ENCODE peak calls at places on chromosome 18, in eight cellular contexts. One of them, this sample, is unnamed.
A peak's percentile ranks its signal among the peaks of the same experiment; 100 is the strongest.

GRCh38 chr18:34726286-34727004 is 16.3 kb downstream of the DTNA start:
- DNase-seq in pancreas: no peak
- DNase-seq in mucosa of descending colon: no peak
- DNase-seq in aorta: no peak
- DNase-seq in HepG2: peak; percentile 50
- DNase-seq in H7: no peak
- DNase-seq in iPS DF 6.9: no peak
- DNase-seq in small intestine: peak; percentile 90
- DNase-seq in this sample: no peak

GRCh38 chr18:12862467-12862866 is 21.6 kb downstream of the PTPN2 start:
- DNase-seq in pancreas: no peak
- DNase-seq in mucosa of descending colon: peak; percentile 40
- DNase-seq in aorta: no peak
- DNase-seq in HepG2: no peak
- DNase-seq in H7: peak; percentile 62
- DNase-seq in iPS DF 6.9: no peak
- DNase-seq in small intestine: peak; percentile 84
- DNase-seq in this sample: no peak

GRCh38 chr18:49666045-49666444 is 104.2 kb downstream of the LIPG start:
- DNase-seq in pancreas: no peak
- DNase-seq in mucosa of descending colon: no peak
- DNase-seq in aorta: no peak
- DNase-seq in HepG2: no peak
- DNase-seq in H7: no peak
- DNase-seq in iPS DF 6.9: no peak
- DNase-seq in small intestine: no peak
- DNase-seq in this sample: no peak

GRCh38 chr18:59799383-59800015 is 100.3 kb upstream of the PMAIP1 start:
- DNase-seq in pancreas: no peak
- DNase-seq in mucosa of descending colon: no peak
- DNase-seq in aorta: no peak
- DNase-seq in HepG2: no peak
- DNase-seq in H7: no peak
- DNase-seq in iPS DF 6.9: no peak
- DNase-seq in small intestine: no peak
- DNase-seq in this sample: no peak

GRCh38 chr18:68865503-68865902 is 67.6 kb downstream of the CCDC102B start:
- DNase-seq in pancreas: no peak
- DNase-seq in mucosa of descending colon: no peak
- DNase-seq in aorta: no peak
- DNase-seq in HepG2: no peak
- DNase-seq in H7: no peak
- DNase-seq in iPS DF 6.9: no peak
- DNase-seq in small intestine: no peak
- DNase-seq in this sample: no peak

GRCh38 chr18:1965016-1965415 is 606.3 kb downstream of the METTL4 start:
- DNase-seq in pancreas: no peak
- DNase-seq in mucosa of descending colon: no peak
- DNase-seq in aorta: no peak
- DNase-seq in HepG2: no peak
- DNase-seq in H7: no peak
- DNase-seq in iPS DF 6.9: no peak
- DNase-seq in small intestine: no peak
- DNase-seq in this sample: no peak

GRCh38 chr18:21602302-21602592 is 1.7 kb upstream of the ESCO1 start:
- DNase-seq in pancreas: no peak
- DNase-seq in mucosa of descending colon: no peak
- DNase-seq in aorta: no peak
- DNase-seq in HepG2: no peak
- DNase-seq in H7: no peak
- DNase-seq in iPS DF 6.9: no peak
- DNase-seq in small intestine: no peak
- DNase-seq in this sample: no peak

GRCh38 chr18:8609711-8610441 is 639 bp downstream of the RAB12 start:
- DNase-seq in pancreas: peak; percentile 25
- DNase-seq in mucosa of descending colon: peak; percentile 26
- DNase-seq in aorta: no peak
- DNase-seq in HepG2: no peak
- DNase-seq in H7: peak; percentile 59
- DNase-seq in iPS DF 6.9: no peak
- DNase-seq in small intestine: peak; percentile 19
- DNase-seq in this sample: no peak

GRCh38 chr18:11591957-11592356 is 17.4 kb upstream of the SLC35G4 start:
- DNase-seq in pancreas: no peak
- DNase-seq in mucosa of descending colon: no peak
- DNase-seq in aorta: no peak
- DNase-seq in HepG2: no peak
- DNase-seq in H7: peak; percentile 36
- DNase-seq in iPS DF 6.9: no peak
- DNase-seq in small intestine: no peak
- DNase-seq in this sample: no peak

GRCh38 chr18:22816266-22817176 is 116.6 kb upstream of the RBBP8 start:
- DNase-seq in pancreas: no peak
- DNase-seq in mucosa of descending colon: peak; percentile 80
- DNase-seq in aorta: no peak
- DNase-seq in HepG2: peak; percentile 32
- DNase-seq in H7: no peak
- DNase-seq in iPS DF 6.9: no peak
- DNase-seq in small intestine: peak; percentile 97
- DNase-seq in this sample: no peak

GRCh38 chr18:45861926-45862325 is 36.5 kb downstream of the SIGLEC15 start:
- DNase-seq in pancreas: no peak
- DNase-seq in mucosa of descending colon: no peak
- DNase-seq in aorta: no peak
- DNase-seq in HepG2: no peak
- DNase-seq in H7: no peak
- DNase-seq in iPS DF 6.9: no peak
- DNase-seq in small intestine: no peak
- DNase-seq in this sample: no peak

GRCh38 chr18:3319399-3319798 is 57.5 kb downstream of the MYL12B start:
- DNase-seq in pancreas: no peak
- DNase-seq in mucosa of descending colon: no peak
- DNase-seq in aorta: no peak
- DNase-seq in HepG2: no peak
- DNase-seq in H7: no peak
- DNase-seq in iPS DF 6.9: no peak
- DNase-seq in small intestine: no peak
- DNase-seq in this sample: no peak

GRCh38 chr18:55588001-55588875 is at the start of gene TCF4:
- DNase-seq in pancreas: peak; percentile 32
- DNase-seq in mucosa of descending colon: peak; percentile 30
- DNase-seq in aorta: peak; percentile 87
- DNase-seq in HepG2: no peak
- DNase-seq in H7: peak; percentile 85
- DNase-seq in iPS DF 6.9: no peak
- DNase-seq in small intestine: peak; percentile 11
- DNase-seq in this sample: no peak

GRCh38 chr18:63850010-63850409 is 37.5 kb upstream of the SERPINB2 start:
- DNase-seq in pancreas: no peak
- DNase-seq in mucosa of descending colon: no peak
- DNase-seq in aorta: no peak
- DNase-seq in HepG2: peak; percentile 41
- DNase-seq in H7: peak; percentile 13
- DNase-seq in iPS DF 6.9: peak; percentile 11
- DNase-seq in small intestine: no peak
- DNase-seq in this sample: no peak

GRCh38 chr18:2968559-2968958 is 44.4 kb downstream of the LPIN2 start:
- DNase-seq in pancreas: no peak
- DNase-seq in mucosa of descending colon: no peak
- DNase-seq in aorta: no peak
- DNase-seq in HepG2: no peak
- DNase-seq in H7: no peak
- DNase-seq in iPS DF 6.9: no peak
- DNase-seq in small intestine: no peak
- DNase-seq in this sample: no peak

GRCh38 chr18:3305933-3306332 is 44.0 kb downstream of the MYL12B start:
- DNase-seq in pancreas: no peak
- DNase-seq in mucosa of descending colon: no peak
- DNase-seq in aorta: no peak
- DNase-seq in HepG2: no peak
- DNase-seq in H7: peak; percentile 38
- DNase-seq in iPS DF 6.9: no peak
- DNase-seq in small intestine: no peak
- DNase-seq in this sample: no peak

GRCh38 chr18:48306838-48307237 is 102.3 kb downstream of the ZBTB7C start:
- DNase-seq in pancreas: no peak
- DNase-seq in mucosa of descending colon: no peak
- DNase-seq in aorta: no peak
- DNase-seq in HepG2: no peak
- DNase-seq in H7: no peak
- DNase-seq in iPS DF 6.9: no peak
- DNase-seq in small intestine: no peak
- DNase-seq in this sample: no peak

GRCh38 chr18:41666251-41666650 is 288.8 kb upstream of the PIK3C3 start:
- DNase-seq in pancreas: no peak
- DNase-seq in mucosa of descending colon: no peak
- DNase-seq in aorta: no peak
- DNase-seq in HepG2: no peak
- DNase-seq in H7: no peak
- DNase-seq in iPS DF 6.9: no peak
- DNase-seq in small intestine: no peak
- DNase-seq in this sample: no peak

GRCh38 chr18:74092922-74093321 is 54.7 kb downstream of the FBXO15 start:
- DNase-seq in pancreas: no peak
- DNase-seq in mucosa of descending colon: no peak
- DNase-seq in aorta: peak; percentile 70
- DNase-seq in HepG2: no peak
- DNase-seq in H7: no peak
- DNase-seq in iPS DF 6.9: no peak
- DNase-seq in small intestine: no peak
- DNase-seq in this sample: no peak

GRCh38 chr18:40868110-40868858 is 1086.8 kb upstream of the PIK3C3 start:
- DNase-seq in pancreas: no peak
- DNase-seq in mucosa of descending colon: no peak
- DNase-seq in aorta: no peak
- DNase-seq in HepG2: peak; percentile 3
- DNase-seq in H7: no peak
- DNase-seq in iPS DF 6.9: no peak
- DNase-seq in small intestine: no peak
- DNase-seq in this sample: no peak

GRCh38 chr18:56036673-56037072 is 448.7 kb upstream of the TCF4 start:
- DNase-seq in pancreas: no peak
- DNase-seq in mucosa of descending colon: no peak
- DNase-seq in aorta: no peak
- DNase-seq in HepG2: no peak
- DNase-seq in H7: no peak
- DNase-seq in iPS DF 6.9: no peak
- DNase-seq in small intestine: no peak
- DNase-seq in this sample: no peak

GRCh38 chr18:49797995-49798394 is 15.3 kb downstream of the ACAA2 start:
- DNase-seq in pancreas: no peak
- DNase-seq in mucosa of descending colon: no peak
- DNase-seq in aorta: no peak
- DNase-seq in HepG2: no peak
- DNase-seq in H7: peak; percentile 39
- DNase-seq in iPS DF 6.9: no peak
- DNase-seq in small intestine: no peak
- DNase-seq in this sample: no peak

GRCh38 chr18:3984163-3984757 is 470.8 kb downstream of the DLGAP1 start:
- DNase-seq in pancreas: no peak
- DNase-seq in mucosa of descending colon: no peak
- DNase-seq in aorta: no peak
- DNase-seq in HepG2: no peak
- DNase-seq in H7: no peak
- DNase-seq in iPS DF 6.9: no peak
- DNase-seq in small intestine: no peak
- DNase-seq in this sample: no peak

GRCh38 chr18:78871631-78872030 is 108.0 kb upstream of the SALL3 start:
- DNase-seq in pancreas: no peak
- DNase-seq in mucosa of descending colon: no peak
- DNase-seq in aorta: no peak
- DNase-seq in HepG2: no peak
- DNase-seq in H7: peak; percentile 12
- DNase-seq in iPS DF 6.9: no peak
- DNase-seq in small intestine: no peak
- DNase-seq in this sample: no peak
- H3K4me3 ChIP-seq in pancreas: no peak overlapping the region
- H3K4me3 ChIP-seq in mucosa of descending colon: no peak overlapping the region
- H3K4me3 ChIP-seq in aorta: no peak overlapping the region
- H3K4me3 ChIP-seq in HepG2: no peak overlapping the region
- H3K4me3 ChIP-seq in H7: no peak overlapping the region
- H3K4me3 ChIP-seq in iPS DF 6.9: no peak overlapping the region
- H3K4me3 ChIP-seq in small intestine: no peak overlapping the region
- H3K4me3 ChIP-seq in this sample: no peak overlapping the region

GRCh38 chr18:65056575-65056974 is 694.2 kb upstream of the CDH7 start:
- DNase-seq in pancreas: no peak
- DNase-seq in mucosa of descending colon: no peak
- DNase-seq in aorta: no peak
- DNase-seq in HepG2: no peak
- DNase-seq in H7: no peak
- DNase-seq in iPS DF 6.9: no peak
- DNase-seq in small intestine: no peak
- DNase-seq in this sample: no peak

DNA sequence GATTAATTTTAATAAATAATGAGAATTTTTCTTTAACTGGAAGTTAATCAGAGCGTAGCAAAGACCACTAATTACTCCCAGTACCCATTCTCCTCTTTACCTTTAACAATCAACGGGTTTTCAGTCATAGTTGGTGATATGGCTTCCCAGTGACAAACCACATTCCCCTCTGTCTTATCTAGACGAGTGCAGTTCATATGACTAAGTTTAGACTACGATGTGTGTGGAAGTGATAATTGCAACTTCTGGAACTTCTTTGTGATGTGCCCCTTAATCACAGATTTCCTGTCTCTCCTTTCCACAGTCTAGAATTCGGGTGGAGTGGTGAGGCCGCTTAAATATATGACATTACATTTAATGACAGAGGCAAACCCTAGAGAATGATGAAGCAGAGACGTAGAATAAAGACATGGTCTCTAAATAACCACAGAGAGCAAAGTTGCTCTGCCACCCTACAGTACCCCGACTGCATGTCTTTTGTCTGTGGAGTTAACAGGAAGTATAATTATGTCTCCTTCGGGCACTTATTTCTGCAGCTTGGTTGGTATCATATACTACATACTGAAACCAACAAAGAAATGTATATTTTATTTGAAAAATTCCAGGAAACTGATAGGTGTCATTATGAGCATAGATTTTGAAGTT is 693.3 kb upstream of the CDH7 start:
- DNase-seq in pancreas: no peak
- DNase-seq in mucosa of descending colon: no peak
- DNase-seq in aorta: no peak
- DNase-seq in HepG2: no peak
- DNase-seq in H7: no peak
- DNase-seq in iPS DF 6.9: no peak
- DNase-seq in small intestine: no peak
- DNase-seq in this sample: no peak
- H3K4me3 ChIP-seq in pancreas: no peak overlapping the region
- H3K4me3 ChIP-seq in mucosa of descending colon: no peak overlapping the region
- H3K4me3 ChIP-seq in aorta: no peak overlapping the region
- H3K4me3 ChIP-seq in HepG2: peak overlapping the region; percentile 16
- H3K4me3 ChIP-seq in H7: no peak overlapping the region
- H3K4me3 ChIP-seq in iPS DF 6.9: no peak overlapping the region
- H3K4me3 ChIP-seq in small intestine: no peak overlapping the region
- H3K4me3 ChIP-seq in this sample: no peak overlapping the region

GRCh38 chr18:53946561-53946960 is 277.9 kb downstream of the MBD2 start:
- DNase-seq in pancreas: no peak
- DNase-seq in mucosa of descending colon: no peak
- DNase-seq in aorta: no peak
- DNase-seq in HepG2: no peak
- DNase-seq in H7: no peak
- DNase-seq in iPS DF 6.9: no peak
- DNase-seq in small intestine: no peak
- DNase-seq in this sample: no peak
- H3K4me3 ChIP-seq in pancreas: no peak overlapping the region
- H3K4me3 ChIP-seq in mucosa of descending colon: no peak overlapping the region
- H3K4me3 ChIP-seq in aorta: no peak overlapping the region
- H3K4me3 ChIP-seq in HepG2: no peak overlapping the region
- H3K4me3 ChIP-seq in H7: no peak overlapping the region
- H3K4me3 ChIP-seq in iPS DF 6.9: no peak overlapping the region
- H3K4me3 ChIP-seq in small intestine: no peak overlapping the region
- H3K4me3 ChIP-seq in this sample: no peak overlapping the region

GRCh38 chr18:58580078-58580477 is 48.8 kb downstream of the ALPK2 start:
- DNase-seq in pancreas: no peak
- DNase-seq in mucosa of descending colon: no peak
- DNase-seq in aorta: no peak
- DNase-seq in HepG2: no peak
- DNase-seq in H7: no peak
- DNase-seq in iPS DF 6.9: no peak
- DNase-seq in small intestine: no peak
- DNase-seq in this sample: no peak
- H3K4me3 ChIP-seq in pancreas: no peak overlapping the region
- H3K4me3 ChIP-seq in mucosa of descending colon: no peak overlapping the region
- H3K4me3 ChIP-seq in aorta: no peak overlapping the region
- H3K4me3 ChIP-seq in HepG2: no peak overlapping the region
- H3K4me3 ChIP-seq in H7: no peak overlapping the region
- H3K4me3 ChIP-seq in iPS DF 6.9: no peak overlapping the region
- H3K4me3 ChIP-seq in small intestine: no peak overlapping the region
- H3K4me3 ChIP-seq in this sample: peak overlapping the region; percentile 53

This sample was measured in AG09309.